ENCODE peak calls at places on chromosomes 6 and 20, in six cellular contexts. E, G, X, J, K and S are unnamed samples.
A peak's percentile ranks its signal among the peaks of the same experiment; 100 is the strongest.

GRCh38 chr6:130841128-130841728 is 14.0 kb downstream of the SMLR1 start:
- DNase-seq in E (no peak), G (no peak), X (no peak), J (no peak), K (no peak), S (no peak)

GRCh38 chr6:158142789-158143188 is 25.3 kb downstream of the SERAC1 start:
- DNase-seq in E (no peak), G (no peak), X (peak; percentile 44), J (no peak), K (peak; percentile 33), S (no peak)

GRCh38 chr20:14582855-14583254 is 245.4 kb upstream of the FLRT3 start:
- DNase-seq in E (no peak), G (no peak), X (no peak), J (no peak), K (no peak), S (no peak)

GRCh38 chr20:51525241-51526104 is 17.0 kb downstream of the NFATC2 start:
- DNase-seq in E (no peak), G (no peak), X (no peak), J (peak; percentile 53), K (no peak), S (peak; percentile 64)

GRCh38 chr6:11824986-11825385 is 46.4 kb upstream of the ADTRP start:
- DNase-seq in E (no peak), G (peak; percentile 91), X (no peak), J (no peak), K (no peak), S (peak; percentile 93)

GRCh38 chr6:51292659-51293058 is 474.0 kb downstream of the TFAP2B start:
- DNase-seq in E (no peak), G (no peak), X (no peak), J (no peak), K (no peak), S (no peak)

GRCh38 chr6:91782789-91783188 is 1195.9 kb upstream of the MAP3K7 start:
- DNase-seq in E (no peak), G (no peak), X (no peak), J (no peak), K (no peak), S (no peak)

GRCh38 chr20:35091808-35092523 is 641 bp downstream of the TRPC4AP start:
- DNase-seq in E (no peak), G (no peak), X (no peak), J (peak; percentile 83), K (peak; percentile 33), S (peak; percentile 14)

GRCh38 chr20:6333110-6333509 is 210.3 kb upstream of the FERMT1 start:
- DNase-seq in E (no peak), G (no peak), X (no peak), J (no peak), K (no peak), S (no peak)

GRCh38 chr20:40630723-40631631 is 58.1 kb downstream of the MAFB start:
- DNase-seq in E (no peak), G (no peak), X (peak; percentile 27), J (no peak), K (no peak), S (no peak)

GRCh38 chr20:50348118-50348517 is 157.5 kb downstream of the CEBPB start:
- DNase-seq in E (no peak), G (no peak), X (no peak), J (peak; percentile 71), K (no peak), S (no peak)

GRCh38 chr6:2791124-2792050 is 26.2 kb downstream of the WRNIP1 start:
- DNase-seq in E (peak; percentile 71), G (peak; percentile 13), X (peak; percentile 68), J (peak; percentile 69), K (peak; percentile 83), S (peak; percentile 75)

GRCh38 chr6:145814035-145814500 is 527 bp downstream of the FBXO30 start:
- DNase-seq in E (peak; percentile 25), G (peak; percentile 20), X (no peak), J (peak; percentile 59), K (no peak), S (peak; percentile 60)

GRCh38 chr20:34528921-34529297 is 12.7 kb downstream of the DYNLRB1 start:
- DNase-seq in E (no peak), G (no peak), X (peak; percentile 64), J (peak; percentile 84), K (no peak), S (no peak)

GRCh38 chr20:22312744-22313346 is 271.5 kb downstream of the FOXA2 start:
- DNase-seq in E (peak; percentile 25), G (no peak), X (no peak), J (no peak), K (peak; percentile 32), S (peak; percentile 28)

GRCh38 chr6:134474980-134475379 is 157.1 kb upstream of the SGK1 start:
- DNase-seq in E (no peak), G (no peak), X (no peak), J (no peak), K (no peak), S (no peak)

GRCh38 chr20:62522748-62523396 is 47.1 kb upstream of the GATA5 start:
- DNase-seq in E (no peak), G (no peak), X (no peak), J (no peak), K (no peak), S (no peak)

GRCh38 chr20:57627972-57628650 is 7.9 kb upstream of the ZBP1 start:
- DNase-seq in E (no peak), G (no peak), X (peak; percentile 59), J (peak; percentile 66), K (peak; percentile 51), S (peak; percentile 26)

GRCh38 chr20:43915209-43916072 is 789 bp downstream of the TOX2 start:
- DNase-seq in E (no peak), G (no peak), X (no peak), J (no peak), K (peak; percentile 53), S (peak; percentile 35)

GRCh38 chr6:57021086-57021720 is 25.3 kb upstream of the KIAA1586 start:
- DNase-seq in E (no peak), G (no peak), X (no peak), J (no peak), K (peak; percentile 59), S (peak; percentile 58)

GRCh38 chr6:3208096-3208774 is 19.2 kb downstream of the TUBB2B start:
- DNase-seq in E (no peak), G (no peak), X (no peak), J (no peak), K (peak; percentile 95), S (no peak)

GRCh38 chr6:166581091-166581511 is 5.4 kb downstream of the RAMACL start:
- DNase-seq in E (no peak), G (no peak), X (no peak), J (no peak), K (no peak), S (no peak)

GRCh38 chr20:46013826-46014516 is 5.3 kb downstream of the MMP9 start:
- DNase-seq in E (peak; percentile 71), G (no peak), X (no peak), J (no peak), K (peak; percentile 30), S (peak; percentile 82)

GRCh38 chr6:2558098-2558770 is 192.5 kb downstream of the MYLK4 start:
- DNase-seq in E (no peak), G (no peak), X (no peak), J (no peak), K (no peak), S (no peak)

GRCh38 chr20:22904905-22905304 is 130.2 kb upstream of the SSTR4 start:
- DNase-seq in E (no peak), G (no peak), X (no peak), J (no peak), K (no peak), S (no peak)

GRCh38 chr20:2172305-2173175 is 70.9 kb downstream of the STK35 start:
- DNase-seq in E (peak; percentile 63), G (peak; percentile 1), X (peak; percentile 71), J (peak; percentile 84), K (peak; percentile 63), S (peak; percentile 52)

GRCh38 chr20:58595167-58595566 is 55.9 kb upstream of the STX16 start:
- DNase-seq in E (no peak), G (no peak), X (no peak), J (no peak), K (no peak), S (no peak)

GRCh38 chr6:131317516-131317915 is 182.2 kb downstream of the AKAP7 start:
- DNase-seq in E (no peak), G (no peak), X (no peak), J (no peak), K (no peak), S (no peak)

DNA sequence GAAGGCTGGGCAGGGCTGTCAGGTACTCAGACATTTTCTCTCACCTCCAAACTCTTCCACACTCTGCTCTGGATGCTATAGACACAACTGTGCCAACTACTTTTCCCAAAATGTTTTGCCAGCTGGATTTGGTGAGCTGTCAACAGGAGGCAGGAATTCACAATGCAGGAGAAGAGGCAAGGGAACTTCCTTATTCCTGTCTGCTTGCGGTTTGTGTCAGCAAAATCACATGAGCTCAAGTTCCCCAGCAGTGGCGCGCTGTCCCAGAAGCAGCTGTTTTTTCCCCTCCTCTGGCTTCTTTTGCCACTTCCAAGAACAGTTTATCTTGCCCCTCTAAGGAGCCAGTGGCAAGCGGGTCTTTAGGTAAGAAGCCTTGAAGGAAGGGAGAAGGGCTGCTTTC is 608.2 kb downstream of the PRKN start:
- DNase-seq in E (no peak), G (no peak), X (no peak), J (peak; percentile 34), K (peak; percentile 4), S (no peak)
- TF ChIP-seq CTCF in E (no peak), G (no peak), X (no peak), J (no peak), K (no peak), S (no peak)

DNA sequence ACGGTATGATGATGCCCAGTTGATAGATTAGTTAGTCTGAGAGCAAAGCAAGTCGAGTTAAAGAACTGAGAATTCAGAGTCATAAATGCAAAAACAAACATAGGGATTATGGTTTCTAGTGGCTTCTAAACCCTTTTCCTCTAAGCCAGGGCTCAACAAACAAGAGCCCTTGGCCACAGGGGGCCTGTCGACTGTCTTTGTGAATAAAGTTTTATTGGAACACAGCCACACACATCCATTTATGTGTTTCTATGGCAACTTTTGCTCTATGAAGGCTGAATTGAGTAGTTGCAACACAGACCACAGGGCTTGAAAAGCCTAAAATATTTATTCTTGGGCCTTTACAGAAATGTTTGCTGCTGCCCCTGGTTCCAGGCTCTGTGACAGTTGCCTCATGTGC is 76.2 kb downstream of the SLC24A3 start:
- DNase-seq in E (no peak), G (no peak), X (no peak), J (no peak), K (peak; percentile 1), S (no peak)
- H3K4me3 ChIP-seq in E (no peak overlapping the region), G (no peak overlapping the region), X (no peak overlapping the region), J (no peak overlapping the region), K (no peak overlapping the region), S (no peak overlapping the region)

GRCh38 chr20:61449916-61450315 is 197.9 kb downstream of the CDH4 start:
- DNase-seq in E (no peak), G (no peak), X (no peak), J (no peak), K (no peak), S (no peak)
- TF ChIP-seq CTCF in E (no peak), G (no peak), X (no peak), J (no peak), K (no peak), S (no peak)

DNA sequence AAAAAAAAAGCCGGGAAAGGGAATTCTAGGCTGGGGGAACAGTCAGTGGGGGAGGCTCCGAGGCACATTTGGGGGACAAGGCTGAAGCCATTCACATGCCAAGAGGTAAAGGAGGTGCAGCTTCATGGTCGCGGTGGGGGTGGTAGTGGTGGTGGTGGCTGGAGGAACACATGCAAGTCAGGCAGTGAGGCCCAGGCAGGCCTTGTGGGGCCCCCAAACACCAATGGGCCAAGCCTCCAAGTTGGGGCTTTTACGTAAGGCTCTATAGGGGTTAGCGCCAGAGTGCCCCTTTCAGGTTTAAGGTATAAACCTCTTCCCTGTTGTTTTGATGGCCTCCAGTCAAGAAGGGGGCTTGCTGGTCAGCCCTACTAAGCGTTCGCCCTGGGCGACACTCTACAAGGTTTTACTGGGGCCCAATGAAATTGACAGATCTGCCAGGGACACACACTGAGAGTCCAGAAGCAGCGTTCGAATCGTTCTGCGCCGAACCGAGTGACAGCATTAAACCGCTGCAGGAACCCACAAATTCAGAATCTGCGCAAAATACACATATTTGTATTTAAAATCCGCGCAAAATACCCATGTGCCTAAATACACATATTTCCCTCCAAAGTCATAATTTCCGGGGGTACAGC is 817 bp upstream of the AP5S1 start:
- DNase-seq in E (no peak), G (no peak), X (no peak), J (no peak), K (no peak), S (no peak)
- H3K4me3 ChIP-seq in E (peak overlapping the region; percentile 66), G (peak overlapping the region; percentile 73), X (no peak overlapping the region), J (peak overlapping the region; percentile 63), K (peak overlapping the region; percentile 84), S (peak overlapping the region; percentile 94)